ENCODE peak calls at places on chromosome 17, in four cellular contexts. Y, O, F and H are unnamed samples.

GRCh38 chr17:28584434-28584833 is 7.7 kb upstream of the ALDOC start:
- DNase-seq in Y (no peak), O (no peak), F (no peak), H (no peak)

GRCh38 chr17:69284646-69285045 is 42.3 kb downstream of the ABCA5 start:
- DNase-seq in Y (no peak), O (no peak), F (no peak), H (no peak)

GRCh38 chr17:31072186-31072585 is 22.6 kb upstream of the NF1 start:
- DNase-seq in Y (no peak), O (no peak), F (no peak), H (no peak)

GRCh38 chr17:75927286-75927922 is 13.4 kb downstream of the FBF1 start:
- DNase-seq in Y (no peak), O (no peak), F (no peak), H (no peak)

GRCh38 chr17:80456465-80457235 is 19.8 kb downstream of the NPTX1 start:
- DNase-seq in Y (no peak), O (no peak), F (no peak), H (peak)

GRCh38 chr17:50798424-50799344 is 31.4 kb upstream of the ANKRD40CL start:
- DNase-seq in Y (no peak), O (no peak), F (no peak), H (no peak)

GRCh38 chr17:58533616-58534188 is 19.3 kb upstream of the MTMR4 start:
- DNase-seq in Y (no peak), O (no peak), F (no peak), H (no peak)

GRCh38 chr17:19410875-19411291 is at the start of gene RNF112:
- DNase-seq in Y (no peak), O (no peak), F (no peak), H (no peak)

GRCh38 chr17:42670199-42670924 is 6.4 kb downstream of the PLEKHH3 start:
- DNase-seq in Y (peak), O (no peak), F (no peak), H (no peak)

GRCh38 chr17:8013731-8014557 is 11.5 kb downstream of the GUCY2D start:
- DNase-seq in Y (no peak), O (no peak), F (no peak), H (no peak)

GRCh38 chr17:43760254-43760852 is 1.8 kb upstream of the SOST start:
- DNase-seq in Y (peak), O (peak), F (peak), H (peak)

GRCh38 chr17:65121916-65122821 is 15.0 kb upstream of the RGS9 start:
- DNase-seq in Y (peak), O (no peak), F (no peak), H (no peak)

GRCh38 chr17:7323731-7324437 is 5.3 kb downstream of the NEURL4 start:
- DNase-seq in Y (peak), O (peak), F (no peak), H (peak)

GRCh38 chr17:2713881-2714280 is 2.3 kb upstream of the CLUH start:
- DNase-seq in Y (no peak), O (no peak), F (no peak), H (no peak)

GRCh38 chr17:69503711-69504110 is 89.2 kb downstream of the MAP2K6 start:
- DNase-seq in Y (no peak), O (no peak), F (no peak), H (no peak)

GRCh38 chr17:80771612-80772005 is 220.0 kb upstream of the CHMP6 start:
- DNase-seq in Y (no peak), O (no peak), F (no peak), H (no peak)

GRCh38 chr17:55482591-55483389 is 28.5 kb downstream of the SMIM36 start:
- DNase-seq in Y (no peak), O (no peak), F (no peak), H (no peak)